ENCODE peak calls at places on chromosomes 5 and 9, in five cellular contexts. Q, J, O, F and H are unnamed samples.

GRCh38 chr5:135484563-135485157 is 32.5 kb upstream of the TIFAB start:
- DNase-seq in Q (no peak), J (no peak), O (no peak), F (no peak), H (no peak)

GRCh38 chr5:51829691-51830090 is 446.4 kb downstream of the ISL1 start:
- DNase-seq in Q (no peak), J (no peak), O (no peak), F (no peak), H (no peak)

GRCh38 chr9:97954550-97954989 is 16.6 kb upstream of the HEMGN start:
- DNase-seq in Q (peak), J (peak), O (peak), F (no peak), H (no peak)

GRCh38 chr9:137438591-137439157 is 2.5 kb downstream of the ENTPD8 start:
- DNase-seq in Q (no peak), J (no peak), O (no peak), F (peak), H (peak)

GRCh38 chr5:1545798-1546355 is 22.1 kb upstream of the LPCAT1 start:
- DNase-seq in Q (no peak), J (peak), O (no peak), F (no peak), H (peak)

GRCh38 chr5:77876862-77877502 is 100.8 kb upstream of the TBCA start:
- DNase-seq in Q (no peak), J (no peak), O (no peak), F (no peak), H (no peak)

GRCh38 chr5:123297866-123298265 is 125.3 kb downstream of the CEP120 start:
- DNase-seq in Q (no peak), J (no peak), O (no peak), F (no peak), H (no peak)

GRCh38 chr9:133184971-133185370 is 21.3 kb upstream of the GBGT1 start:
- DNase-seq in Q (peak), J (peak), O (peak), F (no peak), H (no peak)

GRCh38 chr9:75488082-75488713 is 399.9 kb downstream of the OSTF1 start:
- DNase-seq in Q (no peak), J (no peak), O (no peak), F (no peak), H (peak)

GRCh38 chr9:106932675-106933074 is 69.7 kb downstream of the ZNF462 start:
- DNase-seq in Q (no peak), J (no peak), O (no peak), F (no peak), H (no peak)

GRCh38 chr9:106906129-106906528 is 43.2 kb downstream of the ZNF462 start:
- DNase-seq in Q (no peak), J (no peak), O (no peak), F (no peak), H (no peak)

GRCh38 chr5:850511-851006 is at the start of gene ZDHHC11:
- DNase-seq in Q (peak), J (peak), O (no peak), F (peak), H (peak)

GRCh38 chr9:137436761-137437600 is 4.2 kb downstream of the ENTPD8 start:
- DNase-seq in Q (no peak), J (no peak), O (no peak), F (peak), H (peak)

GRCh38 chr5:135569755-135570452 is 8.9 kb downstream of the CXCL14 start:
- DNase-seq in Q (peak), J (peak), O (peak), F (peak), H (no peak)

GRCh38 chr5:96175090-96175489 is 213.4 kb upstream of the ELL2 start:
- DNase-seq in Q (no peak), J (no peak), O (peak), F (no peak), H (no peak)

GRCh38 chr5:135651156-135651555 is 72.4 kb upstream of the CXCL14 start:
- DNase-seq in Q (no peak), J (no peak), O (peak), F (no peak), H (no peak)

GRCh38 chr9:132609184-132609583 is 26.8 kb downstream of the BARHL1 start:
- DNase-seq in Q (no peak), J (no peak), O (no peak), F (no peak), H (no peak)

GRCh38 chr5:138647261-138647788 is 72.1 kb upstream of the HSPA9 start:
- DNase-seq in Q (no peak), J (no peak), O (peak), F (no peak), H (no peak)

GRCh38 chr5:163963881-163964280 is 458.5 kb downstream of the MAT2B start:
- DNase-seq in Q (no peak), J (no peak), O (peak), F (no peak), H (no peak)

GRCh38 chr5:149604321-149604720 is 23.0 kb downstream of the ARHGEF37 start:
- DNase-seq in Q (no peak), J (no peak), O (no peak), F (no peak), H (no peak)

GRCh38 chr5:25028994-25029393 is 384.2 kb upstream of the CDH10 start:
- DNase-seq in Q (no peak), J (peak), O (no peak), F (no peak), H (no peak)

GRCh38 chr5:150562832-150563231 is 54.9 kb downstream of the NDST1 start:
- DNase-seq in Q (no peak), J (no peak), O (peak), F (no peak), H (no peak)

GRCh38 chr5:169197343-169197742 is 103.6 kb downstream of the SLIT3 start:
- DNase-seq in Q (peak), J (peak), O (no peak), F (no peak), H (no peak)

GRCh38 chr5:151434570-151435237 is 12.7 kb upstream of the SLC36A1 start:
- DNase-seq in Q (no peak), J (no peak), O (no peak), F (no peak), H (no peak)

GRCh38 chr5:168829044-168829443 is 249.9 kb upstream of the PANK3 start:
- DNase-seq in Q (no peak), J (no peak), O (no peak), F (no peak), H (no peak)

GRCh38 chr9:111298831-111299603 is 31.0 kb downstream of the OR2K2 start:
- DNase-seq in Q (peak), J (peak), O (peak), F (no peak), H (no peak)

GRCh38 chr9:85158512-85158911 is 489.0 kb downstream of the NTRK2 start:
- DNase-seq in Q (peak), J (no peak), O (no peak), F (no peak), H (no peak)

GRCh38 chr9:114002986-114003740 is 74.9 kb downstream of the AMBP start:
- DNase-seq in Q (peak), J (no peak), O (peak), F (no peak), H (no peak)

GRCh38 chr5:6941635-6942034 is 228.4 kb downstream of the TENT4A start:
- DNase-seq in Q (no peak), J (no peak), O (no peak), F (no peak), H (no peak)

GRCh38 chr5:174876-175465 is 16.3 kb upstream of the LRRC14B start:
- DNase-seq in Q (no peak), J (no peak), O (no peak), F (no peak), H (no peak)

GRCh38 chr5:78417026-78417425 is 56.6 kb downstream of the SCAMP1 start:
- DNase-seq in Q (no peak), J (no peak), O (peak), F (no peak), H (no peak)